ENCODE peak calls at places on chromosomes 11 and 22, in four cellular contexts. Q is pancreas, D is GOT3, B is osteoblast. H is an unnamed sample.

GRCh38 chr22:44405661-44406060 is 92.4 kb downstream of the RTL6 start:
- DNase-seq in Q (no peak), D (no peak), B (peak), H (no peak)

GRCh38 chr11:1574256-1575242 is 2.5 kb upstream of the DUSP8 start:
- DNase-seq in B (peak), Q (no peak), D (no peak), H (peak)

GRCh38 chr11:75523811-75524401 is 1.8 kb downstream of the GDPD5 start:
- DNase-seq in Q (peak), D (no peak), B (peak), H (no peak)

GRCh38 chr22:37887610-37888378 is 18.3 kb upstream of the MICALL1 start:
- DNase-seq in B (peak), D (no peak), Q (no peak), H (no peak)

GRCh38 chr22:32574957-32575893 is 100.6 kb downstream of the FBXO7 start:
- DNase-seq in D (no peak), Q (no peak), B (no peak), H (no peak)

GRCh38 chr22:19756288-19757128 is 4.1 kb upstream of the TBX1 start:
- DNase-seq in D (no peak), Q (peak), B (no peak), H (no peak)

GRCh38 chr22:42772647-42773046 is 52.0 kb upstream of the A4GALT start:
- DNase-seq in B (peak), D (no peak), Q (no peak), H (no peak)

GRCh38 chr22:39991164-39991860 is 3.4 kb upstream of the FAM83F start:
- DNase-seq in D (no peak), Q (no peak), B (no peak), H (no peak)

GRCh38 chr11:57552479-57552878 is 15.0 kb downstream of the UBE2L6 start:
- DNase-seq in Q (no peak), B (no peak), D (no peak), H (no peak)

GRCh38 chr11:36102868-36103267 is 159.0 kb downstream of the LDLRAD3 start:
- DNase-seq in D (no peak), Q (no peak), B (no peak), H (no peak)

H was measured in NCI-H526.